ENCODE peak calls at places on chromosomes 6 and 20, in four cellular contexts. One of them, this sample, is unnamed.

GRCh38 chr6:110513001-110513400 is 36.6 kb upstream of the SLC22A16 start:
- DNase-seq in non-pigmented ciliary epithelial cell: no peak
- DNase-seq in GM04503: no peak
- DNase-seq in T follicular helper cell: no peak
- DNase-seq in this sample: peak

GRCh38 chr20:37318046-37318445 is 27.9 kb upstream of the SRC start:
- DNase-seq in non-pigmented ciliary epithelial cell: no peak
- DNase-seq in GM04503: no peak
- DNase-seq in T follicular helper cell: no peak
- DNase-seq in this sample: no peak

GRCh38 chr6:28371706-28372451 is 22.1 kb downstream of the ZKSCAN3 start:
- DNase-seq in non-pigmented ciliary epithelial cell: no peak
- DNase-seq in GM04503: no peak
- DNase-seq in T follicular helper cell: no peak
- DNase-seq in this sample: no peak

GRCh38 chr6:106334646-106335448 is 9.3 kb upstream of the ATG5 start:
- DNase-seq in non-pigmented ciliary epithelial cell: no peak
- DNase-seq in GM04503: no peak
- DNase-seq in T follicular helper cell: peak
- DNase-seq in this sample: no peak

GRCh38 chr6:88220493-88220892 is 54.3 kb upstream of the CNR1 start:
- DNase-seq in non-pigmented ciliary epithelial cell: no peak
- DNase-seq in GM04503: no peak
- DNase-seq in T follicular helper cell: no peak
- DNase-seq in this sample: no peak

GRCh38 chr6:119676971-119677370 is 327.4 kb upstream of the MAN1A1 start:
- DNase-seq in non-pigmented ciliary epithelial cell: no peak
- DNase-seq in GM04503: peak
- DNase-seq in T follicular helper cell: no peak
- DNase-seq in this sample: no peak

GRCh38 chr20:36308318-36308710 is 2.2 kb downstream of the DLGAP4 start:
- DNase-seq in non-pigmented ciliary epithelial cell: no peak
- DNase-seq in GM04503: no peak
- DNase-seq in T follicular helper cell: no peak
- DNase-seq in this sample: no peak

GRCh38 chr20:4041748-4042411 is 26.5 kb upstream of the RNF24 start:
- DNase-seq in non-pigmented ciliary epithelial cell: peak
- DNase-seq in GM04503: no peak
- DNase-seq in T follicular helper cell: no peak
- DNase-seq in this sample: peak

GRCh38 chr6:26457407-26457795 is 354 bp upstream of the BTN2A1 start:
- DNase-seq in non-pigmented ciliary epithelial cell: no peak
- DNase-seq in GM04503: no peak
- DNase-seq in T follicular helper cell: no peak
- DNase-seq in this sample: no peak

GRCh38 chr6:43842231-43842794 is 72.3 kb downstream of the VEGFA start:
- DNase-seq in non-pigmented ciliary epithelial cell: no peak
- DNase-seq in GM04503: no peak
- DNase-seq in T follicular helper cell: no peak
- DNase-seq in this sample: no peak

GRCh38 chr6:160162167-160162566 is 40.6 kb downstream of the SLC22A1 start:
- DNase-seq in non-pigmented ciliary epithelial cell: no peak
- DNase-seq in GM04503: no peak
- DNase-seq in T follicular helper cell: no peak
- DNase-seq in this sample: no peak

GRCh38 chr6:117481278-117481925 is 1.1 kb upstream of the DCBLD1 start:
- DNase-seq in non-pigmented ciliary epithelial cell: no peak
- DNase-seq in GM04503: no peak
- DNase-seq in T follicular helper cell: no peak
- DNase-seq in this sample: no peak

GRCh38 chr20:42744756-42745465 is 444.8 kb downstream of the PTPRT start:
- DNase-seq in non-pigmented ciliary epithelial cell: no peak
- DNase-seq in GM04503: no peak
- DNase-seq in T follicular helper cell: no peak
- DNase-seq in this sample: no peak

GRCh38 chr6:75349262-75349984 is 64.8 kb upstream of the TMEM30A start:
- DNase-seq in non-pigmented ciliary epithelial cell: no peak
- DNase-seq in GM04503: no peak
- DNase-seq in T follicular helper cell: no peak
- DNase-seq in this sample: no peak

GRCh38 chr6:73870907-73871306 is 174.9 kb downstream of the CD109 start:
- DNase-seq in non-pigmented ciliary epithelial cell: no peak
- DNase-seq in GM04503: no peak
- DNase-seq in T follicular helper cell: no peak
- DNase-seq in this sample: no peak

GRCh38 chr6:139965393-139965792 is 590.9 kb upstream of the CITED2 start:
- DNase-seq in non-pigmented ciliary epithelial cell: no peak
- DNase-seq in GM04503: no peak
- DNase-seq in T follicular helper cell: no peak
- DNase-seq in this sample: no peak

GRCh38 chr20:56778765-56779195 is 149.7 kb downstream of the TFAP2C start:
- DNase-seq in non-pigmented ciliary epithelial cell: no peak
- DNase-seq in GM04503: no peak
- DNase-seq in T follicular helper cell: no peak
- DNase-seq in this sample: no peak

GRCh38 chr6:139981810-139982550 is 607.5 kb upstream of the CITED2 start:
- DNase-seq in non-pigmented ciliary epithelial cell: no peak
- DNase-seq in GM04503: no peak
- DNase-seq in T follicular helper cell: no peak
- DNase-seq in this sample: peak

GRCh38 chr6:33725891-33726673 is 14.6 kb upstream of the UQCC2 start:
- DNase-seq in non-pigmented ciliary epithelial cell: no peak
- DNase-seq in GM04503: no peak
- DNase-seq in T follicular helper cell: no peak
- DNase-seq in this sample: no peak

GRCh38 chr6:31396422-31397152 is 6.8 kb upstream of the MICA start:
- DNase-seq in non-pigmented ciliary epithelial cell: no peak
- DNase-seq in GM04503: no peak
- DNase-seq in T follicular helper cell: peak
- DNase-seq in this sample: no peak

GRCh38 chr6:87200469-87201174 is 45.3 kb downstream of the ZNF292 start:
- DNase-seq in non-pigmented ciliary epithelial cell: peak
- DNase-seq in GM04503: peak
- DNase-seq in T follicular helper cell: no peak
- DNase-seq in this sample: no peak

GRCh38 chr6:139271056-139271455 is 20.7 kb downstream of the TXLNB start:
- DNase-seq in non-pigmented ciliary epithelial cell: peak
- DNase-seq in GM04503: peak
- DNase-seq in T follicular helper cell: no peak
- DNase-seq in this sample: no peak

GRCh38 chr20:43540673-43541060 is 18.2 kb upstream of the SGK2 start:
- DNase-seq in non-pigmented ciliary epithelial cell: no peak
- DNase-seq in GM04503: no peak
- DNase-seq in T follicular helper cell: no peak
- DNase-seq in this sample: no peak